ENCODE peak calls at places on chromosome 11, in nine cellular contexts. G is HCT116; B is heart left ventricle; Z is CD8-positive, alpha-beta T cell; W is HL-60; I is lung; F is epithelial cell of proximal tubule; X is epithelial cell of esophagus; R is HFF-Myc. H is an unnamed sample.
A peak's percentile ranks its signal among the peaks of the same experiment; 100 is the strongest.

GRCh38 chr11:27357250-27357649 is 5.8 kb downstream of the CCDC34 start:
- DNase-seq in G (no peak), B (no peak), Z (no peak), W (no peak), I (no peak), F (no peak), X (no peak), R (no peak), H (no peak)

GRCh38 chr11:9719949-9720646 is 56.2 kb downstream of the SWAP70 start:
- DNase-seq in G (no peak), B (no peak), Z (no peak), W (peak; percentile 27), I (no peak), F (no peak), X (peak; percentile 41), R (no peak), H (no peak)

GRCh38 chr11:132632641-132633124 is 899.6 kb downstream of the OPCML start:
- DNase-seq in G (no peak), B (no peak), Z (no peak), W (no peak), I (no peak), F (peak; percentile 75), X (peak; percentile 86), R (peak; percentile 89), H (no peak)

GRCh38 chr11:90332415-90332814 is 109.6 kb upstream of the CHORDC1 start:
- DNase-seq in G (no peak), B (no peak), Z (no peak), W (no peak), I (no peak), F (no peak), X (peak; percentile 65), R (no peak), H (no peak)

GRCh38 chr11:64727131-64727530 is 4.1 kb upstream of the NRXN2 start:
- DNase-seq in G (no peak), B (no peak), Z (no peak), W (no peak), I (no peak), F (no peak), X (no peak), R (no peak), H (no peak)

GRCh38 chr11:125175896-125176575 is 11.5 kb downstream of the PKNOX2 start:
- DNase-seq in G (no peak), B (no peak), Z (no peak), W (no peak), I (no peak), F (no peak), X (no peak), R (no peak), H (no peak)

GRCh38 chr11:31798057-31799035 is 12.8 kb downstream of the PAX6 start:
- DNase-seq in G (no peak), B (no peak), Z (no peak), W (peak; percentile 35), I (no peak), F (no peak), X (no peak), R (no peak), H (no peak)

GRCh38 chr11:102761646-102762238 is 18.7 kb downstream of the MMP10 start:
- DNase-seq in G (no peak), B (no peak), Z (no peak), W (no peak), I (no peak), F (no peak), X (no peak), R (no peak), H (no peak)

DNA sequence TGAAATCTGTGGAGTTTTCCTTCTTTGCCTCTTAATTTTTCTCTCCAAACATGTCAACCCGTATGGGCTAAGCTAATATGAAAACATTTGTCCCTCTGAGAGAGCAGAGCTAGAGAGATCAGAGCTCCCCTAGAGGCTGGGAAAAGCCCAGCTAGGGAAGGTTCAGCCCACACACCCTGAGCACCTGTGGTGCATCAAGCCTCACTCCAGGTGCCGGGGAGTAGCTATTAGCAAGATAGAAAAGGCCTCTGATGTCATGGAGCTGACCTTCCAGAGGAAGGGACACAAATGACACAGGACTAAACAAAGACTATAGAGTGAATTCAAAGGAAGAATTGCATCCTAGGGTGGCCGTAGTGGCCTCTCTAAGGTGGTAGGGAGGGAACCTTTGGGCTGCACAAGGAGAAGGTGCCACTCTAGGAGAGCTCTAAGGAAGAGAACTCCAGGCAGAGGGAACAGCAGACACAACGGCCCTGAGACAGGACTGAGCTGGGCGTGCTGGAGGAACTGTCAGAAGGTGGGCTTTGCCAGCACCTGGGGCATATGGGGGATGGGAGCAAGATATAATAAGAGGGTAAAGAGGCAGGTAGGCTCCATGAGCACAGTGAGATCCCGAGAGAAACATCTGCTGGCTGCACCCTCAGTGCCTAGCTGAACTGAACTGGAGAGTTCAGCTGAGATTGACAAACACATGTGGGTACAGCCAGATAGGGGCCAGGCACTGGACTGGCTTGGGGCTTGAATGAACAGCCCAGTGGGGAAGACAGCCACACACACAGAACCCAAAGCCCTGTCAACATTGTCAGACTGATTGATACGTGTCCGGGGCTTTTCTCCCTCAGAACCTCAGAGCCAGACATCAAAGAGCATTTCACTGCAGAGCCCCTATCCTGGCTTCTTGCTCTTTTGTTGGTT is 65.5 kb upstream of the DRD2 start:
- DNase-seq in G (no peak), B (no peak), Z (no peak), W (no peak), I (no peak), F (no peak), X (no peak), R (no peak), H (no peak)
- TF ChIP-seq CTCF in G (no peak), B (no peak), Z (no peak), W (no peak), I (no peak), F (no peak), X (no peak), R (no peak), H (no peak)

GRCh38 chr11:30481385-30481784 is 104.8 kb downstream of the MPPED2 start:
- DNase-seq in G (no peak), B (no peak), Z (no peak), W (no peak), I (no peak), F (no peak), X (no peak), R (no peak), H (no peak)

GRCh38 chr11:30485222-30485621 is 100.9 kb downstream of the MPPED2 start:
- DNase-seq in G (no peak), B (no peak), Z (no peak), W (no peak), I (no peak), F (no peak), X (no peak), R (no peak), H (no peak)

GRCh38 chr11:30478923-30479322 is 107.2 kb downstream of the MPPED2 start:
- DNase-seq in G (no peak), B (peak; percentile 80), Z (no peak), W (no peak), I (no peak), F (no peak), X (no peak), R (no peak), H (no peak)

GRCh38 chr11:30479899-30480298 is 106.3 kb downstream of the MPPED2 start:
- DNase-seq in G (no peak), B (no peak), Z (no peak), W (no peak), I (no peak), F (no peak), X (no peak), R (no peak), H (no peak)

DNA sequence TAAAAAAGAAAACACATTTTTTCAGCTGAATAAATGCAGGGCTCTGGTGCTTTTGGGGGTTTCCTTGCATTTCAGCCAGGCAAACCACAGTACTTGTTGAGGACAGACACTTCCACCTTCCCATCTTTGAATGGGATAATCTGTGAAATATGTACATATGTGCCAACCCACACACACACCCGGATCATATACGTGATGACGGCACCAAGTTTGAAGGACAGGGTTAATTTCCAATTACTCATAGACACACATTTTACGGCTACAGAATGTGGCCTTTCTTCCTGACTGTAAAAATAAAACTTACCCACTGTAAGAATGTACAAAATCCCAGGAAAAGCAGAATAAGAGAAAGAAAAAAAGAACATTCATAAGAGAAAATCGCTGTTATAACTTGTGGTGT is 104.3 kb downstream of the MPPED2 start:
- DNase-seq in G (no peak), B (no peak), Z (no peak), W (no peak), I (no peak), F (no peak), X (peak; percentile 29), R (no peak), H (no peak)
- H3K4me3 ChIP-seq in G (no peak overlapping the region), B (peak overlapping the region; percentile 2), Z (no peak overlapping the region), W (no peak overlapping the region), I (no peak overlapping the region), F (no peak overlapping the region), X (no peak overlapping the region), R (no peak overlapping the region), H (no peak overlapping the region)

GRCh38 chr11:17554487-17554886 is 7.4 kb downstream of the OTOG start:
- DNase-seq in G (no peak), B (no peak), Z (no peak), W (no peak), I (no peak), F (no peak), X (no peak), R (no peak), H (no peak)
- TF ChIP-seq CTCF in G (no peak), B (no peak), Z (no peak), W (no peak), I (no peak), F (no peak), X (no peak), R (no peak), H (peak; percentile 21)

DNA sequence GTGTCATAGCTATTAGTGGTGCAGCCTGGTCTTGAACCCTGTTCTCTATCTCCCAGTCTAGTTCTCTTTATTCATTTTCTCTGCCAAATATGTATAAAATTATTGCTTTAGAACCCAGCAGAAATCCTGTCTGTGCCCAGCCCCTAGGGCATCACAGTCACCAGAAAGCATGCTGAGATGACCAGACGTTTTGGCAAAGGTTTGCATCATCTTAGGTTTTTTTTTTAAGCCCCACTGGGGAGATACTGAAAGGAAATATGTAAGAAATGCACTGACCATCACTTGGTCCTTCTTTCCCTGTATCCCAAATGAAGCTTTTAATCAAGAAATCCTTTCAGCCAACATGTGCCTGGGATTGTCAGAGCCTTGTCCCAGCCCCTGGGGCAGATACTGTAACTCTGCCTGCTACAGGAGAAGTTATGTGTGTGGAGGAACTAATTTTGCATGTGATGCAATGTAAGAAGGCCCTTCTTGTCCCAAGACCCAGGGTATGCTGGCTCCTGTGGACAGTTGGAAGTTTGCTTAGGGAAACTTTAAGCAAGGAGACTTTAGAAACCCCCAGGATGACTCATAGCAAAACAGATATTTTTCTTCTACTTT is 65.5 kb downstream of the PPFIBP2 start:
- DNase-seq in G (no peak), B (no peak), Z (no peak), W (peak; percentile 10), I (no peak), F (no peak), X (no peak), R (no peak), H (no peak)
- H3K4me3 ChIP-seq in G (no peak overlapping the region), B (peak overlapping the region; percentile 63), Z (no peak overlapping the region), W (no peak overlapping the region), I (no peak overlapping the region), F (no peak overlapping the region), X (no peak overlapping the region), R (no peak overlapping the region), H (no peak overlapping the region)

GRCh38 chr11:57416436-57416835 is 10.5 kb downstream of the SLC43A3 start:
- DNase-seq in G (no peak), B (no peak), Z (no peak), W (no peak), I (no peak), F (no peak), X (no peak), R (no peak), H (no peak)
- TF ChIP-seq CTCF in G (no peak), B (no peak), Z (no peak), W (no peak), I (no peak), F (no peak), X (no peak), R (no peak), H (no peak)